ENCODE peak calls at places on chromosomes 3 and 15, in eight cellular contexts. Y is trophoblast cell, F is psoas muscle, G is sigmoid colon, T is epithelial cell of prostate, Q is neuronal stem cell, E is astrocyte, V is substantia nigra. O is an unnamed sample.

GRCh38 chr15:78063966-78064365 is 13.5 kb downstream of the TBC1D2B start:
- DNase-seq in T (no peak), V (no peak), F (no peak), E (no peak), Y (no peak), Q (no peak), G (no peak), O (no peak)

GRCh38 chr3:12708584-12709192 is 44.8 kb upstream of the RAF1 start:
- DNase-seq in T (no peak), F (peak; percentile 56), Y (no peak), G (no peak), Q (no peak), V (no peak), E (peak; percentile 94), O (peak; percentile 56)

GRCh38 chr3:54004351-54004750 is 112.7 kb upstream of the SELENOK start:
- DNase-seq in Q (no peak), T (no peak), V (no peak), E (no peak), G (no peak), F (no peak), Y (no peak), O (no peak)

GRCh38 chr3:48518755-48519154 is 14.8 kb upstream of the SHISA5 start:
- DNase-seq in F (no peak), Q (no peak), Y (no peak), G (no peak), T (no peak), V (no peak), E (no peak), O (no peak)

GRCh38 chr3:15638193-15638890 is 36.8 kb downstream of the BTD start:
- DNase-seq in Q (no peak), G (peak; percentile 94), T (no peak), F (no peak), Y (no peak), E (peak; percentile 81), V (no peak), O (no peak)

GRCh38 chr15:55168350-55168974 is 28.3 kb downstream of the RSL24D1 start:
- DNase-seq in Y (peak; percentile 39), T (peak; percentile 14), Q (peak; percentile 67), F (peak; percentile 25), G (no peak), V (peak; percentile 35), E (peak; percentile 34), O (no peak)

GRCh38 chr15:52344592-52344991 is 49.0 kb upstream of the MYO5C start:
- DNase-seq in Q (no peak), Y (no peak), T (no peak), F (no peak), E (no peak), V (no peak), G (no peak), O (no peak)

GRCh38 chr15:40064231-40064894 is 25.4 kb upstream of the SRP14 start:
- DNase-seq in Y (no peak), Q (no peak), E (peak; percentile 62), V (no peak), G (no peak), F (no peak), T (no peak), O (no peak)

GRCh38 chr3:32937331-32937730 is 14.1 kb upstream of the CCR4 start:
- DNase-seq in G (no peak), V (no peak), Q (no peak), Y (no peak), T (no peak), F (no peak), E (no peak), O (no peak)

GRCh38 chr3:89571707-89572106 is 464.3 kb downstream of the EPHA3 start:
- DNase-seq in F (no peak), Y (no peak), G (no peak), Q (no peak), E (no peak), V (no peak), T (no peak), O (no peak)

GRCh38 chr3:38168151-38168987 is 3.0 kb downstream of the OXSR1 start:
- DNase-seq in V (no peak), T (no peak), G (no peak), E (peak; percentile 68), Y (no peak), F (no peak), Q (no peak), O (no peak)

GRCh38 chr15:78878356-78878755 is 5.7 kb downstream of the MORF4L1 start:
- DNase-seq in V (no peak), E (peak; percentile 78), G (no peak), Q (no peak), Y (no peak), F (no peak), T (no peak), O (no peak)

GRCh38 chr3:132556467-132557159 is 40.5 kb upstream of the ACKR4 start:
- DNase-seq in G (peak; percentile 90), V (no peak), F (peak; percentile 55), Y (no peak), Q (no peak), T (no peak), E (no peak), O (no peak)

GRCh38 chr3:196966526-196967401 is 1.9 kb downstream of the PIGZ start:
- DNase-seq in E (no peak), Y (no peak), T (no peak), F (no peak), Q (no peak), G (no peak), V (no peak), O (no peak)

GRCh38 chr3:127915115-127915936 is at the start of gene KBTBD12:
- DNase-seq in V (no peak), G (peak; percentile 77), F (peak; percentile 79), Q (peak; percentile 9), E (no peak), Y (no peak), T (no peak), O (no peak)

GRCh38 chr15:81858136-81858535 is 187.7 kb downstream of the MEX3B start:
- DNase-seq in F (no peak), E (no peak), V (no peak), Y (no peak), Q (no peak), T (no peak), G (no peak), O (no peak)

GRCh38 chr15:81858586-81858985 is 187.2 kb downstream of the MEX3B start:
- DNase-seq in V (no peak), E (no peak), G (no peak), Q (no peak), T (no peak), Y (no peak), F (no peak), O (no peak)

GRCh38 chr15:81859737-81860516 is 185.9 kb downstream of the MEX3B start:
- DNase-seq in T (no peak), G (no peak), Y (no peak), F (no peak), V (no peak), Q (no peak), E (no peak), O (no peak)

GRCh38 chr15:81853349-81853748 is 192.5 kb downstream of the MEX3B start:
- DNase-seq in T (no peak), G (no peak), F (no peak), V (no peak), Q (no peak), Y (no peak), E (no peak), O (no peak)

DNA sequence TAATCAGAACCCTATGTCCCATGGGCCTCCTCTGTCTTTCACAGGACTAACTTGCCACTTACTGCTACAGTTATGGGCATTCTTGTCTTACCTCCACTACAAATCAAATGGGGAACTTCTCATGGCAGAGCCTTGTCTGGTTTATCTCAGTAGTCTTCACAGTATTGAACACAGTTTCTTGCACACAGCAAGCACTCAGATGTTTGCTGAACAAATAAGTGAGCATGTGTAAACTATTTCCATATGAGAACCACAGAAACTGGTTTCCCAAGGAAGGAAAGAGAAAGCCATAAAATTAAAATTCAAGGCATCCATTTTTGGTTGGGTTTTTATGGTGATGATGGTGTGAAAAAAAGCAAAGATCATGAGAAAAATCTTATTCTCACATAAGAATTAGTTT is 189.2 kb downstream of the MEX3B start:
- DNase-seq in Y (no peak), V (no peak), T (no peak), G (no peak), F (no peak), Q (no peak), E (no peak), O (no peak)
- H3K27ac ChIP-seq in Y (no peak overlapping the region), V (no peak overlapping the region), T (no peak overlapping the region), G (no peak overlapping the region), F (no peak overlapping the region), Q (no peak overlapping the region), E (no peak overlapping the region), O (no peak overlapping the region)

GRCh38 chr15:65421360-65422215 is 1.2 kb downstream of the IGDCC4 start:
- DNase-seq in Y (no peak), T (no peak), E (peak; percentile 79), G (peak; percentile 66), V (no peak), Q (peak; percentile 97), F (peak; percentile 65), O (no peak)
- H3K27ac ChIP-seq in Y (peak overlapping the region; percentile 6), T (no peak overlapping the region), E (peak overlapping the region; percentile 38), G (peak overlapping the region; percentile 22), V (no peak overlapping the region), Q (peak overlapping the region; percentile 100), F (peak overlapping the region; percentile 90), O (no peak overlapping the region)

DNA sequence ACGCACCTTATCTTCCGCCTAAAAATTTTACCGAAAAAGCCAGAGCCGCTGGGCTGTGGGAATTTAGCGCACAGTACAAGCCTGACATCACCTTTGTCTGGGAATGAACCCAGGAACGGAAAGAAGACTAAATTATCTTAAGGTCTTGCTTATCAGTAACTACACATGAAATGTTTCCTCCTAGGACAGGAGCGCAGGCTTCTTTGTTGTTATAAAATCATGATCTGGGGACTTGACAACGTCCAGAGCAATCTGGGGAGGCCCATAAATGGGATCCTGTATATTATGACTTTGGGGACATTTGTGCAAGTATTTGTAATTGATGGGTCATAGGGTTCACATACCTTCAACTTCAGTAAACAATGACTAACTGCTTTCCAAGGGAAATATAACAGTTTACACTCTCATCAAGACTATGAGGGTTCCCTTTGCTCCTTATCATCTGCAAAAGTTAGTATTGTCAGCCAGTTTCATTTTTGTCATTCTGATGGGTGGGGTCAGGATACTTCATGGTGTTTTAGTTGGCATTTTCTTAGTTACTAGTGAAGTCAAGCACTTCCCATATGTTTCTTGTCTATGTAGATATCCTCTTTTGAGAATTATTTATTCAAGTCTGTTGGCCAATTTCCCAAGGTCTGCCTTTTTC is 213.9 kb upstream of the PFN2 start:
- DNase-seq in F (no peak), T (no peak), Q (no peak), G (no peak), Y (no peak), V (no peak), E (no peak), O (no peak)
- H3K27ac ChIP-seq in F (peak overlapping the region; percentile 81), T (peak overlapping the region; percentile 15), Q (no peak overlapping the region), G (no peak overlapping the region), Y (no peak overlapping the region), V (no peak overlapping the region), E (peak overlapping the region; percentile 70), O (peak overlapping the region; percentile 17)

DNA sequence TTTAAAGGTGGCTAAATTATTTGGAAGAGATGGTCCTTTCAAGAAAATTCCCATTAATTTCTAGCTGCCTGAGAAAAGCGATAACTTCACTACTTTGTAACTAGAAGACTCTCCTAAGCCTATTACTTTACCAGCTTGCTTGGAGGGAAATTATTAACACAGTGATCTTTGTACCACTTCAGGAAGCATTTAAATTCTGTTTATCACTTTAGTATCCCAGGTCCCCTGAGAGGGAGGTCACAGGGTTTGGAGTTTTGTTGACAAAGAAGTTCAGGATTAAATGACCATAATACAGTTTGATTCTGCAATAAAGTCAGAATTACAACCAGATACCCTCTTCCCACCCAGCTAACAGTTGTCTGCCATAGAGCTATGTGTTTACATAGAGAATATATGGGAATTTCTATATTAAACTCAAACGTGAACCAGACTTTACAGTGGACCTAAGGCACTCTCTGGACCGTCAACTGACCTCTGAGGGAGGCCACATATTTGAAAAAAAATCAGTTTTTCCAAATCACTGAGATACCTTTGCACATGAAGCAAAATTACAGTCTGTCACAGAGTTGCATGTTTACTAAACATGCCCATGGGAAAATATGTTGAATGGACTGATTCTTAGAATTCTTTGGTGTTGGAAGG is 3.0 kb downstream of the SLC27A2 start:
- DNase-seq in E (no peak), Y (no peak), Q (no peak), G (no peak), F (no peak), V (no peak), T (no peak), O (no peak)
- H3K27ac ChIP-seq in E (no peak overlapping the region), Y (no peak overlapping the region), Q (no peak overlapping the region), G (no peak overlapping the region), F (no peak overlapping the region), V (no peak overlapping the region), T (no peak overlapping the region), O (no peak overlapping the region)